ENCODE peak calls at places on chromosomes 13 and 19, in six cellular contexts. E is HepG2, A is H1, L is GM12891, T is GM12878, S is K562. V is an unnamed sample.

GRCh38 chr13:24692541-24692940 is 12.3 kb downstream of the ATP12A start:
- DNase-seq in L (no peak), A (no peak), S (no peak), T (no peak), E (no peak), V (no peak)

GRCh38 chr13:68190826-68191225 is 960.7 kb upstream of the PCDH9 start:
- DNase-seq in S (no peak), A (no peak), E (peak; percentile 1), L (no peak), T (no peak), V (no peak)

GRCh38 chr19:58563034-58563573 is 4.7 kb upstream of the UBE2M start:
- DNase-seq in T (no peak), A (no peak), S (no peak), E (no peak), L (no peak), V (peak; percentile 58)

GRCh38 chr13:19329365-19329764 is 147.7 kb upstream of the TUBA3C start:
- DNase-seq in E (no peak), A (no peak), L (no peak), S (no peak), T (no peak), V (no peak)

GRCh38 chr19:34269489-34269888 is 15.1 kb downstream of the GARRE1 start:
- DNase-seq in S (no peak), E (no peak), L (no peak), T (no peak), A (no peak), V (no peak)

GRCh38 chr13:87680298-87680697 is 9.1 kb downstream of the SLITRK5 start:
- DNase-seq in E (no peak), L (no peak), S (no peak), A (no peak), T (no peak), V (no peak)

GRCh38 chr19:9883231-9883758 is 48.2 kb downstream of the PIN1 start:
- DNase-seq in S (no peak), T (no peak), A (no peak), L (no peak), E (no peak), V (no peak)

GRCh38 chr13:96994030-96994848 is at the start of gene OXGR1:
- DNase-seq in E (no peak), S (peak; percentile 4), A (no peak), T (no peak), L (no peak), V (no peak)

GRCh38 chr13:50731400-50731799 is 112.1 kb downstream of the DLEU7 start:
- DNase-seq in A (no peak), T (peak; percentile 8), L (no peak), S (no peak), E (no peak), V (no peak)

GRCh38 chr19:50803633-50804419 is 13.6 kb downstream of the ACP4 start:
- DNase-seq in E (no peak), T (no peak), L (no peak), S (peak; percentile 68), A (no peak), V (no peak)

GRCh38 chr13:112532837-112533745 is 54.9 kb downstream of the TUBGCP3 start:
- DNase-seq in E (no peak), S (no peak), T (no peak), A (no peak), L (no peak), V (no peak)

GRCh38 chr13:36146513-36147276 is 15.5 kb upstream of the DCLK1 start:
- DNase-seq in E (no peak), A (no peak), S (no peak), L (no peak), T (no peak), V (no peak)

GRCh38 chr13:98434060-98434459 is 142.8 kb downstream of the STK24 start:
- DNase-seq in A (no peak), E (no peak), L (no peak), S (no peak), T (no peak), V (no peak)

GRCh38 chr19:55598034-55598433 is 1.3 kb downstream of the FIZ1 start:
- DNase-seq in L (no peak), A (no peak), T (no peak), E (no peak), S (no peak), V (no peak)

GRCh38 chr19:30873003-30873402 is 476.2 kb downstream of the TSHZ3 start:
- DNase-seq in E (no peak), L (no peak), S (no peak), A (no peak), T (no peak), V (no peak)

GRCh38 chr19:14061751-14062557 is at the start of gene PALM3:
- DNase-seq in T (no peak), L (no peak), E (no peak), A (no peak), S (no peak), V (no peak)

GRCh38 chr19:1817553-1818179 is 5.6 kb upstream of the ATP8B3 start:
- DNase-seq in E (no peak), T (no peak), S (no peak), L (no peak), A (no peak), V (no peak)

GRCh38 chr19:33557720-33558119 is 36.1 kb upstream of the PEPD start:
- DNase-seq in E (no peak), S (no peak), L (no peak), A (no peak), T (no peak), V (no peak)

GRCh38 chr19:43290568-43291359 is 21.4 kb upstream of the PSG9 start:
- DNase-seq in E (no peak), L (no peak), A (no peak), S (no peak), T (no peak), V (no peak)

GRCh38 chr13:103187621-103188020 is 121.4 kb upstream of the SLC10A2 start:
- DNase-seq in T (no peak), L (no peak), S (no peak), E (no peak), A (no peak), V (no peak)

GRCh38 chr13:113724780-113725315 is 34.2 kb upstream of the TMEM255B start:
- DNase-seq in T (peak; percentile 12), L (peak; percentile 83), A (no peak), S (peak; percentile 69), E (peak; percentile 53), V (peak; percentile 65)

GRCh38 chr13:51950722-51951121 is 60.5 kb downstream of the ATP7B start:
- DNase-seq in S (no peak), L (no peak), T (no peak), E (no peak), A (no peak), V (no peak)

GRCh38 chr13:109131698-109132257 is 502.4 kb downstream of the MYO16 start:
- DNase-seq in A (no peak), L (no peak), T (peak; percentile 77), S (no peak), E (no peak), V (no peak)

GRCh38 chr19:55643733-55644116 is 276 bp downstream of the ZNF581 start:
- DNase-seq in L (no peak), T (no peak), S (no peak), A (no peak), E (no peak), V (no peak)

GRCh38 chr19:48419158-48419920 is 25.9 kb downstream of the GRIN2D start:
- DNase-seq in T (peak; percentile 57), E (no peak), L (no peak), A (peak; percentile 49), S (peak; percentile 64), V (peak; percentile 70)
- TF ChIP-seq POLR2AphosphoS5 in T (no peak), E (no peak), L (no peak), A (no peak), S (no peak), V (no peak)

DNA sequence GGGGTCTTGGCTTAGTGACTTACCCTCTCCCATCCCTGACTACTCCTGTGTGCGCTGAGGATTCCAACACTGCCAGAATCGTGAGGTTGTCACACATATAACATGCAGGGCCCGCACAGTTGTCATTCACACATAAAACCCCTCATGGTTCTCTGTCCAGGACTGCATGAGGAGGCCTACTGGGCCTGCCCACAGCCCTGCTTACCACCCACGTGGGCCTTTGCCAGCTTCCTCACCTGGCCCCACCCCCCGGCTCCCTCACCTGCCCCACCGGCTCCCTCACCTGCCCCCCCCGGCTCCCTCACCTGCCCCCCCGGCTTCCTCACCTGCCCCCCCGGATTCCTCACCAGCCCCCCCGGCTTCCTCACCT is 197.2 kb downstream of the TEX29 start:
- DNase-seq in S (no peak), L (no peak), E (no peak), A (no peak), T (no peak), V (no peak)
- TF ChIP-seq TAF1 in S (no peak), L (no peak), E (no peak), A (no peak), T (no peak), V (no peak)

DNA sequence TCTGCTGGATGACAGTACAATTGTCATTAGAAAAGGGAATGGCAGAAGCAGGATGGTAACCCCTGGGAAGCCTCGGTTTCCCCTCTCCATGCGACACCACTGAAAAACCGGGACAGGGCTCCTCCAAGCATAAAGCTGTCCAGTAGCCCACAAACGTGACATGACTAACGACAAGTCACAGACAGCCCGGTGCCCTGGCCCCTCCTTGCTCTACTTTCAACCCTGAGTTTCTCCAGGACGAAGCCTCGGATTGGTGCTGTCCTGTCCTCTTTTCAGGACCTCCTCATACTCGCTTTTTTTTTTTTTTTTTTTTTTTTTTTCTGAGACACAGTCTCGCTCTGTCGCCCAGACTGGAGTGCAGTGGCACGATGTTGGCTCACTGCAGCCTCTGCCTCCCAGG is 16.3 kb downstream of the DPP9 start:
- DNase-seq in A (no peak), L (no peak), T (no peak), S (no peak), E (no peak), V (no peak)
- TF ChIP-seq POLR2A in A (no peak), L (no peak), T (no peak), S (no peak), E (no peak), V (no peak)

DNA sequence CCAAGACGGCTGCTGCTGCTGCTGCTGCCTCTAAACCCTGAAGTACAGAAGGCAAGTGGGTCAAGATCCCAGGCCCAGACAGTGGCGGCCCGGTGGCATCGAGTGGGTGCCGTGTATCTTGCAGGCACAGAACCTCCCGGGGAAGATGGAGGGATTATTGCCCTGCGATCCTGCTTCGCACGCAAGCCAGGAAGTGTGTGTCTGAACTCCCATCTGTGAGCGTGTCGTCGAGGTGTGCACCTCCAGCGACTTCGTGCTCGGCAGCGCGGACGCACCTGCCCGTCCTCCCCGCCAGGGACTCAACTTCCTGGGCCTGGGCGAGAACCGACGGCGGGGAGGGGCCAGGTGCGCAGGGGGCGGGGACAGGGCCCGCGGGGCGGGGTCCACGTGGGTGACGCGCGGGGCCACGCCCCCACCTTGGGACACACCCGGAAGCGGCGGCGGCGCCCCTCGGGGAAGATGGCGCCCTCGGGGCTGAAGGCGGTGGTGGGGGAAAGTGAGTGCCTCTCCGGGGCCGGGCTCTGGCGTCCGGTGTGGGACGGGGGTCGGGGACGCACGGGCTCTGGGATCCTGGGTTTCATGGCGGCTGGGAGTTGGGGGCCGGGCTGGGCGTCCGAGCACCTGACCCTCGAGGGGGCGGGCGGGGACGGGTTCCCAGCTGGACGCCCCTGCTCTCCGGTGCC is at the start of gene STXBP2:
- DNase-seq in T (peak; percentile 35), L (peak; percentile 100), S (peak; percentile 87), E (peak; percentile 61), A (peak; percentile 64), V (peak; percentile 99)
- TF ChIP-seq POLR2AphosphoS5 in T (peak; percentile 72), L (peak; percentile 74), S (peak; percentile 62), E (peak; percentile 77), A (peak; percentile 58), V (peak; percentile 63)